ENCODE peak calls at places on chromosomes 2 and 18, in five cellular contexts. I, Y, E, A and V are unnamed samples.
A peak's percentile ranks its signal among the peaks of the same experiment; 100 is the strongest.

GRCh38 chr2:128535928-128536327 is 217.3 kb upstream of the HS6ST1 start:
- DNase-seq in A (no peak), I (no peak), Y (peak; percentile 63), E (peak; percentile 92), V (no peak)

GRCh38 chr2:49026706-49027105 is 127.6 kb downstream of the FSHR start:
- DNase-seq in E (no peak), A (no peak), I (no peak), Y (no peak), V (no peak)

GRCh38 chr2:275457-275856 is 10.7 kb downstream of the ACP1 start:
- DNase-seq in E (no peak), A (no peak), Y (no peak), I (no peak), V (no peak)

GRCh38 chr2:29526587-29527586 is 394.5 kb downstream of the ALK start:
- DNase-seq in Y (no peak), I (no peak), A (no peak), E (no peak), V (peak; percentile 72)

GRCh38 chr2:19114126-19114525 is 244.3 kb downstream of the OSR1 start:
- DNase-seq in E (no peak), Y (no peak), A (no peak), I (no peak), V (no peak)

GRCh38 chr18:50268022-50268747 is 1.9 kb upstream of the CFAP53 start:
- DNase-seq in E (peak; percentile 71), Y (no peak), I (peak; percentile 75), A (peak; percentile 89), V (no peak)

GRCh38 chr2:20411361-20411894 is 35.4 kb upstream of the RHOB start:
- DNase-seq in A (peak; percentile 79), Y (peak; percentile 88), E (peak; percentile 87), I (peak; percentile 70), V (peak; percentile 90)

GRCh38 chr2:45699032-45699658 is 47.7 kb downstream of the PRKCE start:
- DNase-seq in Y (peak; percentile 14), A (no peak), E (peak; percentile 70), I (no peak), V (no peak)

GRCh38 chr2:202815548-202816420 is 55.8 kb downstream of the ICA1L start:
- DNase-seq in I (no peak), Y (no peak), A (no peak), E (peak; percentile 19), V (peak; percentile 48)

GRCh38 chr2:9846554-9846953 is 3.3 kb downstream of the TAF1B start:
- DNase-seq in E (no peak), A (no peak), I (no peak), Y (peak; percentile 25), V (no peak)